ENCODE peak calls at places on chromosome 11, in eight cellular contexts. P is cardiac fibroblast, K is mammary epithelial cell, R is foreskin fibroblast, A is neural crest cell, N is AG09309, T is choroid plexus epithelial cell, B is GM13976. Z is an unnamed sample.

GRCh38 chr11:102266111-102266510 is 51.2 kb upstream of the BIRC3 start:
- DNase-seq in P (no peak), K (no peak), R (peak; percentile 75), A (no peak), N (no peak), T (no peak), B (no peak), Z (no peak)

GRCh38 chr11:134261626-134262488 is 8.5 kb downstream of the ACAD8 start:
- DNase-seq in P (peak; percentile 26), K (no peak), R (peak; percentile 56), A (no peak), N (no peak), T (peak; percentile 45), B (peak; percentile 66), Z (peak; percentile 59)

GRCh38 chr11:32829157-32829679 is 509 bp upstream of the PRRG4 start:
- DNase-seq in P (no peak), K (peak; percentile 38), R (no peak), A (no peak), N (no peak), T (peak; percentile 13), B (peak; percentile 57), Z (no peak)

GRCh38 chr11:46127150-46127638 is 5.9 kb upstream of the PHF21A start:
- DNase-seq in P (peak; percentile 74), K (peak; percentile 73), R (peak; percentile 82), A (no peak), N (peak; percentile 16), T (peak; percentile 80), B (peak; percentile 57), Z (no peak)

GRCh38 chr11:70029831-70030811 is 48.0 kb upstream of the ANO1 start:
- DNase-seq in P (no peak), K (no peak), R (peak; percentile 8), A (no peak), N (no peak), T (no peak), B (no peak), Z (no peak)

GRCh38 chr11:75655619-75656018 is 13.2 kb downstream of the MAP6 start:
- DNase-seq in P (no peak), K (no peak), R (no peak), A (no peak), N (no peak), T (peak; percentile 22), B (no peak), Z (no peak)

GRCh38 chr11:4607111-4607510 is 920 bp downstream of the TRIM68 start:
- DNase-seq in P (peak; percentile 6), K (no peak), R (peak; percentile 33), A (no peak), N (no peak), T (no peak), B (no peak), Z (no peak)

GRCh38 chr11:72446929-72447753 is 12.8 kb upstream of the CLPB start:
- DNase-seq in P (peak; percentile 77), K (peak; percentile 61), R (peak; percentile 71), A (peak; percentile 16), N (peak; percentile 44), T (peak; percentile 86), B (peak; percentile 67), Z (no peak)

GRCh38 chr11:64998141-64998540 is 1.4 kb upstream of the BATF2 start:
- DNase-seq in P (no peak), K (peak; percentile 33), R (no peak), A (no peak), N (no peak), T (no peak), B (no peak), Z (no peak)

GRCh38 chr11:15815246-15816209 is 540.8 kb downstream of the SOX6 start:
- DNase-seq in P (peak; percentile 59), K (peak; percentile 51), R (peak; percentile 4), A (no peak), N (peak; percentile 5), T (no peak), B (no peak), Z (no peak)

GRCh38 chr11:26820739-26821138 is 98.9 kb upstream of the SLC5A12 start:
- DNase-seq in P (peak; percentile 91), K (peak; percentile 89), R (peak; percentile 86), A (no peak), N (peak; percentile 89), T (peak; percentile 93), B (no peak), Z (no peak)

GRCh38 chr11:6654281-6655019 is 1.2 kb downstream of the DCHS1 start:
- DNase-seq in P (no peak), K (no peak), R (no peak), A (no peak), N (no peak), T (no peak), B (no peak), Z (peak; percentile 47)

GRCh38 chr11:102950622-102951081 is 4.9 kb downstream of the MMP13 start:
- DNase-seq in P (peak; percentile 29), K (peak; percentile 78), R (peak; percentile 80), A (no peak), N (peak; percentile 79), T (peak; percentile 47), B (no peak), Z (no peak)

GRCh38 chr11:12716816-12717215 is 42.6 kb downstream of the TEAD1 start:
- DNase-seq in P (no peak), K (no peak), R (no peak), A (no peak), N (no peak), T (no peak), B (no peak), Z (no peak)

GRCh38 chr11:59898652-59899051 is 20.1 kb downstream of the OOSP3 start:
- DNase-seq in P (no peak), K (no peak), R (no peak), A (no peak), N (no peak), T (no peak), B (no peak), Z (no peak)

GRCh38 chr11:79201637-79202347 is 239.0 kb downstream of the TENM4 start:
- DNase-seq in P (no peak), K (peak; percentile 79), R (no peak), A (no peak), N (no peak), T (no peak), B (no peak), Z (no peak)

GRCh38 chr11:1401656-1402221 is 12.0 kb downstream of the BRSK2 start:
- DNase-seq in P (peak; percentile 69), K (peak; percentile 34), R (peak; percentile 77), A (peak; percentile 70), N (no peak), T (peak; percentile 76), B (peak; percentile 82), Z (peak; percentile 35)

GRCh38 chr11:65849771-65850216 is 8.2 kb downstream of the CFL1 start:
- DNase-seq in P (no peak), K (no peak), R (peak; percentile 22), A (no peak), N (no peak), T (peak; percentile 4), B (peak; percentile 21), Z (no peak)

GRCh38 chr11:853682-854448 is 11.2 kb downstream of the TSPAN4 start:
- DNase-seq in P (no peak), K (no peak), R (no peak), A (no peak), N (no peak), T (no peak), B (no peak), Z (no peak)

GRCh38 chr11:9347100-9347499 is 32.7 kb upstream of the TMEM41B start:
- DNase-seq in P (no peak), K (no peak), R (no peak), A (no peak), N (no peak), T (no peak), B (no peak), Z (no peak)

GRCh38 chr11:66857234-66857926 is 516 bp downstream of the LRFN4 start:
- DNase-seq in P (no peak), K (peak; percentile 19), R (peak; percentile 27), A (no peak), N (no peak), T (peak; percentile 43), B (peak; percentile 69), Z (no peak)

GRCh38 chr11:45017329-45017728 is 66.6 kb upstream of the TP53I11 start:
- DNase-seq in P (no peak), K (no peak), R (no peak), A (no peak), N (no peak), T (no peak), B (no peak), Z (no peak)
- TF ChIP-seq CTCF in P (peak; percentile 3), K (no peak), R (no peak), A (no peak), N (no peak), T (peak; percentile 18), B (no peak), Z (peak; percentile 1)

GRCh38 chr11:17036666-17037658 is 22.7 kb upstream of the PLEKHA7 start:
- DNase-seq in P (no peak), K (no peak), R (no peak), A (no peak), N (no peak), T (no peak), B (no peak), Z (no peak)
- TF ChIP-seq CTCF in P (no peak), K (peak; percentile 8), R (no peak), A (no peak), N (no peak), T (no peak), B (no peak), Z (no peak)

DNA sequence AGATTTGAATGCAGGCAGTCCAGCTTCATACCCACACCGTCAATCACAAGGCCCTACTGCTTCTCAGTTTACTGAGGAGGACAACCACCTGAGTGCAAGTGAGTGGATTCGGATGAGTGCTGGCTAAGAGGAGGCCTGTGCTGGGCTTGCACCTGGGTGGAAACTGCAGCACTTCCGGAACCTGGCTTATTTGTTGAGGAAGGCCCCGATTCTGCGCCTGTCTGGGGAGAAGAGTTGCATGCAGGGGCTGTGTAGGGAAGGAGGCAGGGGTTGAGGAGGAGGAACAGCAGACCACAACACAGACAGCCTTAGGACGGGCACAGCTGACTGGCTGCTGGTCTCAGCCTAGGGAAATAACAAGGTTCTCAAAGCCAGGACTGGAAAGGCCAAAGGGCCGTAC is 20.8 kb downstream of the ABTB2 start:
- DNase-seq in P (no peak), K (no peak), R (no peak), A (no peak), N (no peak), T (no peak), B (no peak), Z (no peak)
- TF ChIP-seq CTCF in P (no peak), K (no peak), R (no peak), A (no peak), N (no peak), T (no peak), B (no peak), Z (no peak)

GRCh38 chr11:115885446-115885978 is 381.3 kb upstream of the CADM1 start:
- DNase-seq in P (no peak), K (no peak), R (no peak), A (no peak), N (no peak), T (no peak), B (no peak), Z (no peak)

GRCh38 chr11:115886111-115886733 is 382.0 kb upstream of the CADM1 start:
- DNase-seq in P (no peak), K (no peak), R (no peak), A (no peak), N (no peak), T (no peak), B (no peak), Z (no peak)

GRCh38 chr11:115887316-115887715 is 383.1 kb upstream of the CADM1 start:
- DNase-seq in P (no peak), K (no peak), R (no peak), A (no peak), N (no peak), T (no peak), B (no peak), Z (no peak)

GRCh38 chr11:115887727-115888126 is 383.5 kb upstream of the CADM1 start:
- DNase-seq in P (no peak), K (no peak), R (no peak), A (no peak), N (no peak), T (no peak), B (no peak), Z (no peak)

GRCh38 chr11:115884800-115885445 is 380.7 kb upstream of the CADM1 start:
- DNase-seq in P (no peak), K (no peak), R (no peak), A (no peak), N (no peak), T (no peak), B (no peak), Z (no peak)
- TF ChIP-seq CTCF in P (no peak), K (no peak), R (no peak), A (no peak), N (no peak), T (no peak), B (no peak), Z (no peak)

Z was measured in glutamatergic neuron.